ENCODE peak calls at places on chromosomes 5 and 9, in seven cellular contexts. One of them, this sample, is unnamed.

GRCh38 chr5:30698217-30698616 is 495.3 kb upstream of the CDH6 start:
- DNase-seq in CD8-positive, alpha-beta memory T cell: no peak
- DNase-seq in prostate gland: no peak
- DNase-seq in lower lobe of right lung: no peak
- DNase-seq in neural progenitor cell: no peak
- DNase-seq in heart left ventricle: peak
- DNase-seq in cardiac muscle cell: no peak
- DNase-seq in this sample: no peak

GRCh38 chr9:87711857-87712800 is 13.8 kb upstream of the CTSL start:
- DNase-seq in CD8-positive, alpha-beta memory T cell: no peak
- DNase-seq in prostate gland: no peak
- DNase-seq in lower lobe of right lung: no peak
- DNase-seq in neural progenitor cell: no peak
- DNase-seq in heart left ventricle: no peak
- DNase-seq in cardiac muscle cell: peak
- DNase-seq in this sample: no peak

GRCh38 chr5:138831703-138832102 is 43.4 kb downstream of the LRRTM2 start:
- DNase-seq in CD8-positive, alpha-beta memory T cell: no peak
- DNase-seq in prostate gland: no peak
- DNase-seq in lower lobe of right lung: no peak
- DNase-seq in neural progenitor cell: no peak
- DNase-seq in heart left ventricle: no peak
- DNase-seq in cardiac muscle cell: no peak
- DNase-seq in this sample: no peak

GRCh38 chr9:24832307-24832706 is 286.6 kb upstream of the IZUMO3 start:
- DNase-seq in CD8-positive, alpha-beta memory T cell: no peak
- DNase-seq in prostate gland: no peak
- DNase-seq in lower lobe of right lung: no peak
- DNase-seq in neural progenitor cell: peak
- DNase-seq in heart left ventricle: no peak
- DNase-seq in cardiac muscle cell: no peak
- DNase-seq in this sample: no peak

GRCh38 chr5:165620394-165620793 is 2115.0 kb downstream of the MAT2B start:
- DNase-seq in CD8-positive, alpha-beta memory T cell: no peak
- DNase-seq in prostate gland: no peak
- DNase-seq in lower lobe of right lung: no peak
- DNase-seq in neural progenitor cell: no peak
- DNase-seq in heart left ventricle: no peak
- DNase-seq in cardiac muscle cell: peak
- DNase-seq in this sample: no peak

GRCh38 chr9:84917366-84918063 is 248.0 kb downstream of the NTRK2 start:
- DNase-seq in CD8-positive, alpha-beta memory T cell: no peak
- DNase-seq in prostate gland: no peak
- DNase-seq in lower lobe of right lung: no peak
- DNase-seq in neural progenitor cell: peak
- DNase-seq in heart left ventricle: no peak
- DNase-seq in cardiac muscle cell: no peak
- DNase-seq in this sample: no peak

GRCh38 chr9:97768731-97769130 is 71.6 kb upstream of the XPA start:
- DNase-seq in CD8-positive, alpha-beta memory T cell: no peak
- DNase-seq in prostate gland: no peak
- DNase-seq in lower lobe of right lung: no peak
- DNase-seq in neural progenitor cell: no peak
- DNase-seq in heart left ventricle: no peak
- DNase-seq in cardiac muscle cell: peak
- DNase-seq in this sample: no peak

GRCh38 chr5:173293817-173294672 is 34.2 kb downstream of the STC2 start:
- DNase-seq in CD8-positive, alpha-beta memory T cell: peak
- DNase-seq in prostate gland: peak
- DNase-seq in lower lobe of right lung: peak
- DNase-seq in neural progenitor cell: peak
- DNase-seq in heart left ventricle: peak
- DNase-seq in cardiac muscle cell: peak
- DNase-seq in this sample: peak

GRCh38 chr5:67998709-67999251 is 216.8 kb upstream of the PIK3R1 start:
- DNase-seq in CD8-positive, alpha-beta memory T cell: no peak
- DNase-seq in prostate gland: peak
- DNase-seq in lower lobe of right lung: peak
- DNase-seq in neural progenitor cell: no peak
- DNase-seq in heart left ventricle: peak
- DNase-seq in cardiac muscle cell: peak
- DNase-seq in this sample: peak

DNA sequence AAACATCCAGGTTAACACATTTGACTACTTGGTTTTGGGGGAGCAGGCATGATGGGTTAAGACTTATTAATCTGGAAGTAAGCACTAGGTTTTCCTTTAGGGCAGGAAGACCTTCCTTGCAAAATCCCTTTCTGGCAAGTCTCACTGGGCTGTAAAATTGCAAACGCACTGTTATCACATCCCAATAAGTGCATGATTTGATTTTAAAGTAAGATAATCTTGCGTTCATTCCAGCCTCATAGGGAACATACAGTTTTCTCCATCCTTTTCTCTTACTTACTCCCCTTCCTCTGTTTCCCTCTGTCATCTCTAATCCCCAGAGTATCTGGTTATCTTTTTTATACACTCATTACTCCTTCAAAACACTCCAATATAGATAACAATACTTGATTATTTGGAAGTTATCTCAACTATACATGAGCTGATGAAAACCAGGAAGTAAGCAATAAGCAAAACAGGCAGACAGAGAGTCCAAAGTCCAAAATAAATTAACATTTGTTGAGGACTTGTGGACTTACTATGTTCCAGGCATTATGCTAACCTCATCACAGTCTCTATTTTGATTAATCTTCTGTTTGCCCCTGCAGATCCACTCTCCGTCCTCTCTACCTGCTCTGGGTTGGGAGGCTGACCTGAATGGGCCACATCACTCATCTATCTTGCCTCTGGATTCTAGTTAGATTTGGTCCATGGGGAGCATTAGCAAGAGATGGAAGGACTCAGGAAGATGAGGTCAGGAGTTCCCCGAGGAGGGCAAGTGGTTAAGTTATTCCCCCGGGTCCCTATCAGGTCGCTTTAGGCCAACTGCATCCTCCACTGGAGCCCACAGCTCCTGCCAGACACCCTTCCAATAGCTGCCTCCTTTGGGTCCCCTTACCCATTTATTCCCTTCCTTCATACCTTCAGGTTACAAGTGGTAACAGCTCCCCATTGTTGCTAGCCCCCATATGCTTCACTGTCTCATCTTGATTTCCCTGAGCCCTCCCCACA is 60.2 kb downstream of the SLC22A5 start:
- DNase-seq in CD8-positive, alpha-beta memory T cell: no peak
- DNase-seq in prostate gland: no peak
- DNase-seq in lower lobe of right lung: no peak
- DNase-seq in neural progenitor cell: no peak
- DNase-seq in heart left ventricle: no peak
- DNase-seq in cardiac muscle cell: no peak
- DNase-seq in this sample: no peak
- H3K27ac ChIP-seq in CD8-positive, alpha-beta memory T cell: no peak
- H3K27ac ChIP-seq in prostate gland: peak
- H3K27ac ChIP-seq in lower lobe of right lung: peak
- H3K27ac ChIP-seq in neural progenitor cell: no peak
- H3K27ac ChIP-seq in heart left ventricle: peak
- H3K27ac ChIP-seq in cardiac muscle cell: no peak
- H3K27ac ChIP-seq in this sample: no peak

GRCh38 chr9:125141751-125142150 is 1.6 kb downstream of the SCAI start:
- DNase-seq in CD8-positive, alpha-beta memory T cell: no peak
- DNase-seq in prostate gland: no peak
- DNase-seq in lower lobe of right lung: no peak
- DNase-seq in neural progenitor cell: no peak
- DNase-seq in heart left ventricle: no peak
- DNase-seq in cardiac muscle cell: no peak
- DNase-seq in this sample: no peak

GRCh38 chr9:125143377-125144090 is at the start of gene SCAI:
- DNase-seq in CD8-positive, alpha-beta memory T cell: peak
- DNase-seq in prostate gland: peak
- DNase-seq in lower lobe of right lung: peak
- DNase-seq in neural progenitor cell: peak
- DNase-seq in heart left ventricle: peak
- DNase-seq in cardiac muscle cell: peak
- DNase-seq in this sample: peak

GRCh38 chr9:125141251-125141650 is 2.1 kb downstream of the SCAI start:
- DNase-seq in CD8-positive, alpha-beta memory T cell: no peak
- DNase-seq in prostate gland: no peak
- DNase-seq in lower lobe of right lung: no peak
- DNase-seq in neural progenitor cell: no peak
- DNase-seq in heart left ventricle: no peak
- DNase-seq in cardiac muscle cell: no peak
- DNase-seq in this sample: no peak

GRCh38 chr9:125140576-125140975 is 2.8 kb downstream of the SCAI start:
- DNase-seq in CD8-positive, alpha-beta memory T cell: no peak
- DNase-seq in prostate gland: no peak
- DNase-seq in lower lobe of right lung: peak
- DNase-seq in neural progenitor cell: no peak
- DNase-seq in heart left ventricle: no peak
- DNase-seq in cardiac muscle cell: no peak
- DNase-seq in this sample: no peak

GRCh38 chr9:125142560-125143376 is 560 bp downstream of the SCAI start:
- DNase-seq in CD8-positive, alpha-beta memory T cell: no peak
- DNase-seq in prostate gland: no peak
- DNase-seq in lower lobe of right lung: no peak
- DNase-seq in neural progenitor cell: peak
- DNase-seq in heart left ventricle: no peak
- DNase-seq in cardiac muscle cell: peak
- DNase-seq in this sample: no peak
- H3K27ac ChIP-seq in CD8-positive, alpha-beta memory T cell: no peak
- H3K27ac ChIP-seq in prostate gland: peak
- H3K27ac ChIP-seq in lower lobe of right lung: peak
- H3K27ac ChIP-seq in neural progenitor cell: peak
- H3K27ac ChIP-seq in heart left ventricle: no peak
- H3K27ac ChIP-seq in cardiac muscle cell: peak
- H3K27ac ChIP-seq in this sample: no peak

GRCh38 chr9:125438506-125439433 is 177.1 kb downstream of the GAPVD1 start:
- DNase-seq in CD8-positive, alpha-beta memory T cell: no peak
- DNase-seq in prostate gland: no peak
- DNase-seq in lower lobe of right lung: no peak
- DNase-seq in neural progenitor cell: no peak
- DNase-seq in heart left ventricle: no peak
- DNase-seq in cardiac muscle cell: no peak
- DNase-seq in this sample: peak
- H3K27ac ChIP-seq in CD8-positive, alpha-beta memory T cell: no peak
- H3K27ac ChIP-seq in prostate gland: no peak
- H3K27ac ChIP-seq in lower lobe of right lung: no peak
- H3K27ac ChIP-seq in neural progenitor cell: no peak
- H3K27ac ChIP-seq in heart left ventricle: no peak
- H3K27ac ChIP-seq in cardiac muscle cell: no peak
- H3K27ac ChIP-seq in this sample: no peak

GRCh38 chr5:32687167-32687831 is 23.8 kb upstream of the NPR3 start:
- DNase-seq in CD8-positive, alpha-beta memory T cell: no peak
- DNase-seq in prostate gland: peak
- DNase-seq in lower lobe of right lung: no peak
- DNase-seq in neural progenitor cell: no peak
- DNase-seq in heart left ventricle: peak
- DNase-seq in cardiac muscle cell: peak
- DNase-seq in this sample: no peak

GRCh38 chr5:32680183-32680582 is 30.9 kb upstream of the NPR3 start:
- DNase-seq in CD8-positive, alpha-beta memory T cell: no peak
- DNase-seq in prostate gland: no peak
- DNase-seq in lower lobe of right lung: no peak
- DNase-seq in neural progenitor cell: no peak
- DNase-seq in heart left ventricle: no peak
- DNase-seq in cardiac muscle cell: no peak
- DNase-seq in this sample: no peak

GRCh38 chr5:32679218-32679617 is 31.9 kb upstream of the NPR3 start:
- DNase-seq in CD8-positive, alpha-beta memory T cell: no peak
- DNase-seq in prostate gland: no peak
- DNase-seq in lower lobe of right lung: no peak
- DNase-seq in neural progenitor cell: no peak
- DNase-seq in heart left ventricle: no peak
- DNase-seq in cardiac muscle cell: no peak
- DNase-seq in this sample: no peak

GRCh38 chr5:32684261-32684660 is 26.9 kb upstream of the NPR3 start:
- DNase-seq in CD8-positive, alpha-beta memory T cell: no peak
- DNase-seq in prostate gland: no peak
- DNase-seq in lower lobe of right lung: no peak
- DNase-seq in neural progenitor cell: no peak
- DNase-seq in heart left ventricle: no peak
- DNase-seq in cardiac muscle cell: no peak
- DNase-seq in this sample: no peak

GRCh38 chr5:32683125-32683524 is 28.0 kb upstream of the NPR3 start:
- DNase-seq in CD8-positive, alpha-beta memory T cell: no peak
- DNase-seq in prostate gland: no peak
- DNase-seq in lower lobe of right lung: no peak
- DNase-seq in neural progenitor cell: no peak
- DNase-seq in heart left ventricle: no peak
- DNase-seq in cardiac muscle cell: no peak
- DNase-seq in this sample: no peak
- H3K27ac ChIP-seq in CD8-positive, alpha-beta memory T cell: no peak
- H3K27ac ChIP-seq in prostate gland: no peak
- H3K27ac ChIP-seq in lower lobe of right lung: no peak
- H3K27ac ChIP-seq in neural progenitor cell: no peak
- H3K27ac ChIP-seq in heart left ventricle: no peak
- H3K27ac ChIP-seq in cardiac muscle cell: no peak
- H3K27ac ChIP-seq in this sample: no peak

GRCh38 chr5:91177639-91178038 is 205.5 kb downstream of the ARRDC3 start:
- DNase-seq in CD8-positive, alpha-beta memory T cell: no peak
- DNase-seq in prostate gland: no peak
- DNase-seq in lower lobe of right lung: no peak
- DNase-seq in neural progenitor cell: no peak
- DNase-seq in heart left ventricle: no peak
- DNase-seq in cardiac muscle cell: no peak
- DNase-seq in this sample: no peak

GRCh38 chr5:91179018-91179417 is 204.1 kb downstream of the ARRDC3 start:
- DNase-seq in CD8-positive, alpha-beta memory T cell: no peak
- DNase-seq in prostate gland: no peak
- DNase-seq in lower lobe of right lung: no peak
- DNase-seq in neural progenitor cell: no peak
- DNase-seq in heart left ventricle: no peak
- DNase-seq in cardiac muscle cell: no peak
- DNase-seq in this sample: no peak

GRCh38 chr5:91177085-91177484 is 206.0 kb downstream of the ARRDC3 start:
- DNase-seq in CD8-positive, alpha-beta memory T cell: no peak
- DNase-seq in prostate gland: no peak
- DNase-seq in lower lobe of right lung: no peak
- DNase-seq in neural progenitor cell: no peak
- DNase-seq in heart left ventricle: no peak
- DNase-seq in cardiac muscle cell: no peak
- DNase-seq in this sample: no peak

GRCh38 chr5:91176288-91177016 is 206.7 kb downstream of the ARRDC3 start:
- DNase-seq in CD8-positive, alpha-beta memory T cell: no peak
- DNase-seq in prostate gland: no peak
- DNase-seq in lower lobe of right lung: no peak
- DNase-seq in neural progenitor cell: no peak
- DNase-seq in heart left ventricle: no peak
- DNase-seq in cardiac muscle cell: no peak
- DNase-seq in this sample: no peak

GRCh38 chr5:91178461-91178860 is 204.7 kb downstream of the ARRDC3 start:
- DNase-seq in CD8-positive, alpha-beta memory T cell: no peak
- DNase-seq in prostate gland: no peak
- DNase-seq in lower lobe of right lung: no peak
- DNase-seq in neural progenitor cell: no peak
- DNase-seq in heart left ventricle: no peak
- DNase-seq in cardiac muscle cell: peak
- DNase-seq in this sample: no peak
- H3K27ac ChIP-seq in CD8-positive, alpha-beta memory T cell: no peak
- H3K27ac ChIP-seq in prostate gland: no peak
- H3K27ac ChIP-seq in lower lobe of right lung: peak
- H3K27ac ChIP-seq in neural progenitor cell: no peak
- H3K27ac ChIP-seq in heart left ventricle: no peak
- H3K27ac ChIP-seq in cardiac muscle cell: no peak
- H3K27ac ChIP-seq in this sample: no peak

This sample was measured in kidney.